ENCODE peak calls at places on chromosomes 7 and 10, in ten cellular contexts. M is GM10248; V is heart left ventricle; S is SK-N-SH; D is B cell; P is PC-3; O is CD8-positive, alpha-beta T cell; C is lung; G is progenitor cell of endocrine pancreas; N is coronary artery. T is an unnamed sample.

GRCh38 chr7:3112499-3113134 is 69.0 kb upstream of the CARD11 start:
- DNase-seq in G (no peak), V (no peak), D (no peak), N (no peak), O (peak), P (no peak), S (no peak), M (no peak), C (no peak), T (no peak)

GRCh38 chr10:13268841-13269240 is 31.0 kb downstream of the PHYH start:
- DNase-seq in S (no peak), D (no peak), M (no peak), N (no peak), G (no peak), P (no peak), V (no peak), C (no peak), O (no peak), T (peak)

GRCh38 chr10:103590060-103590459 is 96.6 kb downstream of the NEURL1 start:
- DNase-seq in N (no peak), P (no peak), C (no peak), D (no peak), G (no peak), M (no peak), V (no peak), S (peak), O (no peak), T (no peak)

GRCh38 chr7:99013266-99014112 is 130.4 kb downstream of the SMURF1 start:
- DNase-seq in M (no peak), N (peak), O (no peak), S (no peak), D (no peak), P (no peak), G (no peak), C (no peak), V (no peak), T (no peak)

GRCh38 chr7:121385800-121386179 is 10.3 kb downstream of the FAM3C start:
- DNase-seq in P (no peak), D (peak), O (no peak), C (no peak), N (no peak), M (peak), S (no peak), V (no peak), G (no peak), T (no peak)

GRCh38 chr7:84196007-84196551 is 1.5 kb upstream of the SEMA3A start:
- DNase-seq in G (no peak), S (no peak), C (no peak), M (no peak), V (no peak), O (no peak), N (no peak), D (no peak), P (no peak), T (peak)

GRCh38 chr10:96511044-96511945 is 2.4 kb downstream of the TLL2 start:
- DNase-seq in S (peak), P (peak), C (no peak), M (peak), G (peak), O (no peak), V (no peak), N (no peak), D (no peak), T (peak)

GRCh38 chr7:38232475-38233366 is 40.7 kb downstream of the TARP start:
- DNase-seq in P (no peak), N (no peak), D (no peak), V (peak), G (no peak), O (peak), C (peak), M (peak), S (no peak), T (no peak)

GRCh38 chr10:62726142-62726541 is 78.4 kb upstream of the ADO start:
- DNase-seq in C (no peak), V (no peak), P (peak), G (no peak), O (no peak), D (no peak), M (peak), S (no peak), N (no peak), T (no peak)

GRCh38 chr10:11663763-11664555 is 52.5 kb upstream of the USP6NL start:
- DNase-seq in P (no peak), G (no peak), S (no peak), N (no peak), C (no peak), D (peak), V (no peak), O (no peak), M (peak), T (no peak)

GRCh38 chr10:4883079-4883739 is 57.2 kb downstream of the AKR1E2 start:
- DNase-seq in S (no peak), P (peak), G (no peak), V (no peak), D (no peak), M (no peak), O (no peak), N (no peak), C (no peak), T (no peak)

GRCh38 chr7:38307640-38308039 is 34.2 kb upstream of the TARP start:
- DNase-seq in P (no peak), V (no peak), M (no peak), S (no peak), C (no peak), O (no peak), N (no peak), D (no peak), G (no peak), T (no peak)

GRCh38 chr7:97025983-97026704 is 1.5 kb upstream of the DLX5 start:
- DNase-seq in V (no peak), C (no peak), O (no peak), G (no peak), M (no peak), S (no peak), P (no peak), D (no peak), N (no peak), T (peak)

GRCh38 chr10:47249881-47250280 is 50.1 kb upstream of the GDF10 start:
- DNase-seq in S (no peak), M (no peak), G (no peak), O (no peak), N (peak), V (no peak), P (no peak), C (no peak), D (no peak), T (no peak)

GRCh38 chr7:18356195-18356645 is 139.3 kb upstream of the HDAC9 start:
- DNase-seq in N (no peak), D (no peak), V (no peak), P (peak), M (peak), G (no peak), O (no peak), C (no peak), S (peak), T (peak)

GRCh38 chr10:44963772-44964633 is 4.4 kb downstream of the RASSF4 start:
- DNase-seq in V (peak), N (peak), P (no peak), S (no peak), M (no peak), G (no peak), D (no peak), O (no peak), C (peak), T (peak)

GRCh38 chr10:133249094-133249780 is 11.6 kb downstream of the VENTX start:
- DNase-seq in P (no peak), G (no peak), S (no peak), D (no peak), O (no peak), V (no peak), M (no peak), N (no peak), C (no peak), T (no peak)

GRCh38 chr10:43671659-43672555 is 23.2 kb upstream of the ZNF32 start:
- DNase-seq in N (no peak), M (peak), O (peak), S (peak), P (peak), D (no peak), G (peak), C (peak), V (no peak), T (peak)

GRCh38 chr7:129494041-129494440 is 8.3 kb upstream of the SMKR1 start:
- DNase-seq in G (no peak), N (no peak), S (no peak), C (no peak), P (peak), V (no peak), O (no peak), M (no peak), D (no peak), T (no peak)

GRCh38 chr7:155769701-155770100 is 42.6 kb downstream of the SHH start:
- DNase-seq in C (no peak), D (no peak), S (no peak), P (no peak), O (no peak), N (no peak), V (no peak), M (no peak), G (no peak), T (no peak)

GRCh38 chr10:120841522-120842189 is 9.5 kb upstream of the WDR11 start:
- DNase-seq in G (no peak), C (no peak), O (no peak), N (no peak), S (no peak), M (no peak), D (no peak), V (no peak), P (peak), T (no peak)

GRCh38 chr10:75556320-75556719 is 124.9 kb downstream of the LRMDA start:
- DNase-seq in G (no peak), N (no peak), V (no peak), C (no peak), M (no peak), S (no peak), P (peak), O (no peak), D (no peak), T (no peak)
- TF ChIP-seq CTCF in G (no peak), N (no peak), V (no peak), C (no peak), M (no peak), S (no peak), P (no peak), O (no peak), D (no peak), T (no peak)

GRCh38 chr10:132186488-132187413 is at the start of gene DPYSL4:
- DNase-seq in M (peak), S (peak), V (peak), D (no peak), P (peak), N (no peak), O (no peak), C (no peak), G (no peak), T (peak)
- TF ChIP-seq CTCF in M (no peak), S (no peak), V (no peak), D (no peak), P (no peak), N (no peak), O (no peak), C (no peak), G (no peak), T (no peak)

GRCh38 chr7:151568951-151569652 is 49.4 kb upstream of the RHEB start:
- DNase-seq in O (no peak), G (no peak), P (no peak), M (no peak), N (no peak), D (no peak), C (no peak), V (no peak), S (no peak), T (no peak)

GRCh38 chr7:151571471-151571870 is 51.8 kb upstream of the RHEB start:
- DNase-seq in C (no peak), V (no peak), N (no peak), S (no peak), P (no peak), M (no peak), O (no peak), D (no peak), G (no peak), T (no peak)

GRCh38 chr7:151566897-151567320 is 47.2 kb upstream of the RHEB start:
- DNase-seq in V (no peak), D (no peak), G (no peak), P (no peak), C (no peak), O (no peak), S (no peak), M (no peak), N (no peak), T (peak)

GRCh38 chr7:151572136-151572535 is 52.4 kb upstream of the RHEB start:
- DNase-seq in S (no peak), M (no peak), V (no peak), P (no peak), O (no peak), C (no peak), N (peak), G (no peak), D (no peak), T (no peak)

GRCh38 chr7:151570366-151570915 is 50.7 kb upstream of the RHEB start:
- DNase-seq in P (peak), V (no peak), M (no peak), N (no peak), S (no peak), D (no peak), G (no peak), O (no peak), C (no peak), T (no peak)
- TF ChIP-seq CTCF in P (peak), V (peak), M (peak), N (peak), S (peak), D (peak), G (peak), O (no peak), C (peak), T (no peak)

GRCh38 chr7:55557666-55558188 is 14.6 kb downstream of the VOPP1 start:
- DNase-seq in P (no peak), N (no peak), O (no peak), M (peak), V (no peak), C (no peak), D (peak), S (no peak), G (no peak), T (peak)
- TF ChIP-seq CTCF in P (no peak), N (no peak), O (no peak), M (no peak), V (no peak), C (no peak), D (no peak), S (no peak), G (no peak), T (no peak)

T was measured in GM23338.